ENCODE peak calls at places on chromosome 16, in nine cellular contexts. J is hypothalamus; D is stimulated activated CD8-positive, alpha-beta memory T cell treated with anti-CD3 and anti-CD28 coated beads, Interleukin-2, amount 100 ng/mL, for 1 hour; F is AG08396; B is AG10803; T is DMS153; C is astrocyte of the spinal cord; S is Right ventricle myocardium superior; Z is T follicular helper cell. H is an unnamed sample.

GRCh38 chr16:8924214-8924613 is 39.5 kb downstream of the USP7 start:
- DNase-seq in D (no peak), J (peak; percentile 25), Z (no peak), C (no peak), S (peak; percentile 73), F (no peak), T (no peak), B (no peak), H (no peak)

GRCh38 chr16:75289189-75289588 is 37.8 kb upstream of the BCAR1 start:
- DNase-seq in C (peak; percentile 24), J (no peak), Z (no peak), D (no peak), S (no peak), T (no peak), F (no peak), B (peak; percentile 34), H (peak; percentile 73)

GRCh38 chr16:9012848-9013507 is 49.3 kb upstream of the USP7 start:
- DNase-seq in C (peak; percentile 13), Z (no peak), B (no peak), J (no peak), F (peak; percentile 23), S (peak; percentile 43), T (no peak), D (no peak), H (peak; percentile 11)

GRCh38 chr16:69706975-69707340 is 19.4 kb downstream of the NQO1 start:
- DNase-seq in T (no peak), J (no peak), Z (no peak), F (no peak), S (no peak), C (no peak), D (no peak), B (no peak), H (no peak)

GRCh38 chr16:79713609-79714309 is 113.2 kb upstream of the MAF start:
- DNase-seq in S (no peak), C (no peak), F (no peak), B (no peak), D (no peak), J (no peak), T (no peak), Z (no peak), H (no peak)

GRCh38 chr16:82936941-82937551 is 310.3 kb downstream of the CDH13 start:
- DNase-seq in C (peak; percentile 85), F (no peak), S (no peak), B (peak; percentile 26), T (no peak), D (no peak), J (no peak), Z (no peak), H (peak; percentile 81)

GRCh38 chr16:47574091-47575054 is 113.2 kb downstream of the PHKB start:
- DNase-seq in T (no peak), S (no peak), F (peak; percentile 27), C (peak; percentile 74), Z (no peak), B (peak; percentile 45), J (no peak), D (no peak), H (peak; percentile 50)

GRCh38 chr16:61042736-61043135 is 993.5 kb downstream of the CDH8 start:
- DNase-seq in D (no peak), C (no peak), S (no peak), T (no peak), J (no peak), F (no peak), B (no peak), Z (no peak), H (no peak)

GRCh38 chr16:70377782-70378181 is 31.1 kb downstream of the DDX19A start:
- DNase-seq in B (no peak), S (no peak), D (no peak), J (no peak), C (no peak), T (no peak), Z (no peak), F (no peak), H (no peak)

GRCh38 chr16:81035398-81035974 is at the start of gene ATMIN:
- DNase-seq in J (peak; percentile 84), D (peak; percentile 82), T (peak; percentile 79), C (peak; percentile 83), B (peak; percentile 80), Z (peak; percentile 84), S (peak; percentile 92), F (peak; percentile 99), H (peak; percentile 80)

GRCh38 chr16:89020068-89020924 is 43.3 kb upstream of the CBFA2T3 start:
- DNase-seq in D (no peak), F (no peak), J (no peak), T (peak; percentile 17), C (no peak), S (peak; percentile 39), Z (no peak), B (no peak), H (no peak)

GRCh38 chr16:70638814-70639792 is 7.3 kb upstream of the IL34 start:
- DNase-seq in F (no peak), Z (no peak), D (no peak), B (peak; percentile 58), J (no peak), C (peak; percentile 74), T (no peak), S (no peak), H (peak; percentile 88)

GRCh38 chr16:22164482-22164881 is 2.2 kb downstream of the SDR42E2 start:
- DNase-seq in D (no peak), J (no peak), F (no peak), C (no peak), T (no peak), Z (no peak), B (no peak), S (no peak), H (no peak)

GRCh38 chr16:23907457-23907902 is 71.7 kb downstream of the PRKCB start:
- DNase-seq in B (no peak), D (no peak), Z (no peak), J (no peak), S (no peak), T (peak; percentile 35), C (no peak), F (no peak), H (no peak)

GRCh38 chr16:58508671-58509251 is 6.6 kb upstream of the SETD6 start:
- DNase-seq in J (no peak), D (no peak), F (no peak), C (no peak), B (no peak), S (no peak), T (no peak), Z (no peak), H (no peak)

GRCh38 chr16:86322283-86322682 is 188.0 kb upstream of the FOXF1 start:
- DNase-seq in F (no peak), B (no peak), J (no peak), T (no peak), D (no peak), Z (no peak), S (no peak), C (no peak), H (no peak)

GRCh38 chr16:54426550-54426843 is 139.9 kb upstream of the IRX3 start:
- DNase-seq in D (no peak), C (no peak), B (no peak), Z (no peak), S (no peak), F (no peak), T (no peak), J (no peak), H (no peak)

GRCh38 chr16:29765167-29766032 is 12.7 kb upstream of the ZG16 start:
- DNase-seq in J (no peak), D (no peak), Z (no peak), F (no peak), T (peak; percentile 99), B (no peak), S (no peak), C (no peak), H (no peak)

GRCh38 chr16:67847064-67847861 is at the start of gene CENPT:
- DNase-seq in S (peak; percentile 79), Z (no peak), C (peak; percentile 61), F (peak; percentile 78), B (peak; percentile 72), D (no peak), J (peak; percentile 67), T (no peak), H (peak; percentile 57)

GRCh38 chr16:84041421-84041820 is 1.2 kb downstream of the SLC38A8 start:
- DNase-seq in T (no peak), J (no peak), B (no peak), S (peak; percentile 34), F (no peak), C (no peak), Z (no peak), D (no peak), H (no peak)

GRCh38 chr16:79876332-79876730 is 275.8 kb upstream of the MAF start:
- DNase-seq in D (no peak), T (no peak), Z (no peak), J (no peak), C (no peak), B (no peak), S (no peak), F (no peak), H (no peak)

GRCh38 chr16:22008215-22009142 is 568 bp downstream of the MOSMO start:
- DNase-seq in S (peak; percentile 52), D (no peak), C (no peak), F (peak; percentile 51), Z (no peak), T (no peak), B (no peak), J (no peak), H (no peak)

GRCh38 chr16:31876955-31877828 is 3.6 kb downstream of the ZNF267 start:
- DNase-seq in C (peak; percentile 93), B (peak; percentile 79), Z (peak; percentile 33), F (peak; percentile 72), D (peak; percentile 18), J (no peak), T (no peak), S (no peak), H (peak; percentile 90)

GRCh38 chr16:29156511-29156910 is 171.7 kb downstream of the LAT start:
- DNase-seq in F (no peak), D (no peak), T (no peak), C (no peak), S (peak; percentile 50), B (no peak), J (no peak), Z (no peak), H (no peak)

GRCh38 chr16:14015948-14016347 is 55.2 kb upstream of the MRTFB start:
- DNase-seq in F (peak; percentile 63), S (no peak), Z (no peak), T (no peak), C (peak; percentile 67), D (no peak), J (no peak), B (peak; percentile 89), H (peak; percentile 73)

GRCh38 chr16:72428611-72429376 is 256.8 kb upstream of the PMFBP1 start:
- DNase-seq in T (no peak), J (peak; percentile 80), D (no peak), Z (no peak), C (peak; percentile 35), B (no peak), F (no peak), S (no peak), H (no peak)

GRCh38 chr16:85586360-85587145 is 26.6 kb upstream of the GSE1 start:
- DNase-seq in B (peak; percentile 64), S (peak; percentile 65), C (peak; percentile 30), F (peak; percentile 67), T (no peak), Z (no peak), J (peak; percentile 42), D (no peak), H (no peak)

GRCh38 chr16:30351586-30352419 is 3.3 kb downstream of the CD2BP2 start:
- DNase-seq in F (peak; percentile 82), T (no peak), J (peak; percentile 88), B (peak; percentile 93), S (peak; percentile 87), Z (no peak), D (no peak), C (peak; percentile 93), H (peak; percentile 97)

GRCh38 chr16:84913315-84913714 is 93.5 kb downstream of the CRISPLD2 start:
- DNase-seq in D (no peak), Z (no peak), J (peak; percentile 28), F (no peak), B (no peak), T (no peak), S (peak; percentile 73), C (no peak), H (no peak)

H was measured in fibroblast of pulmonary artery.